ENCODE peak calls at places on chromosomes 7 and 10, in five cellular contexts. F, V, Z, Y and R are unnamed samples.

GRCh38 chr10:71233491-71233892 is 21.1 kb downstream of the UNC5B start:
- DNase-seq in Y (no peak), Z (no peak), V (no peak), F (no peak), R (no peak)

GRCh38 chr10:71250405-71250804 is 38.0 kb downstream of the UNC5B start:
- DNase-seq in Z (no peak), F (no peak), V (no peak), Y (no peak), R (no peak)

GRCh38 chr7:54253036-54253373 is 289.2 kb upstream of the VSTM2A start:
- DNase-seq in F (no peak), V (no peak), Y (no peak), Z (no peak), R (no peak)

GRCh38 chr7:75804004-75804403 is 9.6 kb downstream of the CCL24 start:
- DNase-seq in V (no peak), Z (no peak), F (no peak), Y (no peak), R (no peak)

GRCh38 chr10:71719464-71720303 is at the start of gene C10orf105:
- DNase-seq in Y (no peak), Z (no peak), F (no peak), V (no peak), R (no peak)

GRCh38 chr7:11232462-11232861 is 258.8 kb downstream of the PHF14 start:
- DNase-seq in V (no peak), F (no peak), Y (no peak), Z (no peak), R (no peak)

GRCh38 chr10:120460191-120460590 is 3.2 kb downstream of the PLPP4 start:
- DNase-seq in Y (no peak), Z (no peak), F (no peak), V (no peak), R (no peak)

GRCh38 chr10:26881600-26882331 is 21.0 kb upstream of the ABI1 start:
- DNase-seq in V (no peak), Z (peak), F (no peak), Y (no peak), R (peak)

GRCh38 chr10:102462512-102463054 is 11.2 kb upstream of the C10orf95 start:
- DNase-seq in Z (no peak), Y (no peak), F (no peak), V (no peak), R (no peak)

GRCh38 chr10:130491698-130492050 is 355.5 kb downstream of the GLRX3 start:
- DNase-seq in Y (no peak), V (no peak), F (no peak), Z (no peak), R (no peak)

GRCh38 chr7:128775744-128776474 is at the start of gene OPN1SW:
- DNase-seq in Z (no peak), Y (no peak), V (no peak), F (no peak), R (no peak)

GRCh38 chr10:77619964-77620703 is 17.5 kb downstream of the KCNMA1 start:
- DNase-seq in Y (no peak), F (no peak), V (no peak), Z (no peak), R (no peak)

GRCh38 chr10:69348824-69349541 is 67.7 kb downstream of the TACR2 start:
- DNase-seq in Z (peak), Y (no peak), F (no peak), V (no peak), R (no peak)